ENCODE peak calls at places on chromosomes 12 and 14, in nine cellular contexts. One of them, this sample, is unnamed.
A peak's percentile ranks its signal among the peaks of the same experiment; 100 is the strongest.

GRCh38 chr14:68596701-68597100 is 196.2 kb downstream of the ZFP36L1 start:
- DNase-seq in Peyer's patch: no peak
- DNase-seq in tibial artery: no peak
- DNase-seq in pancreas: peak; percentile 77
- DNase-seq in heart left ventricle: no peak
- DNase-seq in psoas muscle: peak; percentile 72
- DNase-seq in HL-60: no peak
- DNase-seq in adrenal gland: no peak
- DNase-seq in IMR-90: no peak
- DNase-seq in this sample: peak; percentile 48

GRCh38 chr12:29517265-29517664 is 19.8 kb upstream of the OVCH1 start:
- DNase-seq in HL-60: peak; percentile 72
- DNase-seq in adrenal gland: no peak
- DNase-seq in IMR-90: no peak
- DNase-seq in heart left ventricle: no peak
- DNase-seq in Peyer's patch: peak; percentile 50
- DNase-seq in tibial artery: no peak
- DNase-seq in pancreas: peak; percentile 40
- DNase-seq in psoas muscle: no peak
- DNase-seq in this sample: no peak

GRCh38 chr14:49999826-50000214 is 106.9 kb downstream of the ARF6 start:
- DNase-seq in Peyer's patch: no peak
- DNase-seq in IMR-90: no peak
- DNase-seq in HL-60: no peak
- DNase-seq in tibial artery: no peak
- DNase-seq in pancreas: no peak
- DNase-seq in psoas muscle: no peak
- DNase-seq in heart left ventricle: no peak
- DNase-seq in adrenal gland: no peak
- DNase-seq in this sample: no peak

GRCh38 chr12:103964805-103965204 is 867 bp upstream of the TDG start:
- DNase-seq in IMR-90: no peak
- DNase-seq in tibial artery: no peak
- DNase-seq in psoas muscle: no peak
- DNase-seq in HL-60: no peak
- DNase-seq in adrenal gland: no peak
- DNase-seq in Peyer's patch: no peak
- DNase-seq in heart left ventricle: no peak
- DNase-seq in pancreas: no peak
- DNase-seq in this sample: no peak

GRCh38 chr14:22536853-22537338 is 52.1 kb downstream of the DAD1 start:
- DNase-seq in HL-60: no peak
- DNase-seq in IMR-90: peak; percentile 98
- DNase-seq in adrenal gland: peak; percentile 82
- DNase-seq in Peyer's patch: no peak
- DNase-seq in psoas muscle: peak; percentile 57
- DNase-seq in tibial artery: peak; percentile 87
- DNase-seq in pancreas: peak; percentile 26
- DNase-seq in heart left ventricle: peak; percentile 57
- DNase-seq in this sample: peak; percentile 98

GRCh38 chr14:23864252-23864651 is 89.3 kb upstream of the DHRS4 start:
- DNase-seq in adrenal gland: no peak
- DNase-seq in pancreas: no peak
- DNase-seq in psoas muscle: no peak
- DNase-seq in IMR-90: no peak
- DNase-seq in HL-60: no peak
- DNase-seq in Peyer's patch: no peak
- DNase-seq in heart left ventricle: no peak
- DNase-seq in tibial artery: no peak
- DNase-seq in this sample: no peak

GRCh38 chr12:66964629-66965028 is 285.8 kb upstream of the GRIP1 start:
- DNase-seq in adrenal gland: no peak
- DNase-seq in pancreas: no peak
- DNase-seq in psoas muscle: no peak
- DNase-seq in IMR-90: no peak
- DNase-seq in Peyer's patch: no peak
- DNase-seq in tibial artery: no peak
- DNase-seq in heart left ventricle: no peak
- DNase-seq in HL-60: no peak
- DNase-seq in this sample: no peak

GRCh38 chr12:6871052-6871957 is 1.8 kb downstream of the SPSB2 start:
- DNase-seq in adrenal gland: peak; percentile 34
- DNase-seq in heart left ventricle: no peak
- DNase-seq in HL-60: peak; percentile 54
- DNase-seq in psoas muscle: no peak
- DNase-seq in Peyer's patch: peak; percentile 86
- DNase-seq in IMR-90: no peak
- DNase-seq in pancreas: no peak
- DNase-seq in tibial artery: no peak
- DNase-seq in this sample: peak; percentile 81

GRCh38 chr12:19031032-19031431 is 98.5 kb upstream of the PLEKHA5 start:
- DNase-seq in pancreas: no peak
- DNase-seq in Peyer's patch: no peak
- DNase-seq in heart left ventricle: no peak
- DNase-seq in HL-60: no peak
- DNase-seq in adrenal gland: no peak
- DNase-seq in psoas muscle: no peak
- DNase-seq in tibial artery: no peak
- DNase-seq in IMR-90: peak; percentile 85
- DNase-seq in this sample: no peak

GRCh38 chr12:49969027-49969426 is 3.7 kb upstream of the AQP6 start:
- DNase-seq in IMR-90: no peak
- DNase-seq in Peyer's patch: no peak
- DNase-seq in tibial artery: no peak
- DNase-seq in pancreas: no peak
- DNase-seq in HL-60: no peak
- DNase-seq in adrenal gland: no peak
- DNase-seq in psoas muscle: no peak
- DNase-seq in heart left ventricle: no peak
- DNase-seq in this sample: no peak
- H3K27me3 ChIP-seq in IMR-90: peaks cover 74% of the 10 kb centered on the region
- H3K27me3 ChIP-seq in Peyer's patch: no peaks in the 10 kb centered on the region
- H3K27me3 ChIP-seq in tibial artery: peaks cover 55% of the 10 kb centered on the region
- H3K27me3 ChIP-seq in pancreas: no peaks in the 10 kb centered on the region
- H3K27me3 ChIP-seq in HL-60: peaks cover 3% of the 10 kb centered on the region
- H3K27me3 ChIP-seq in adrenal gland: peaks cover 3% of the 10 kb centered on the region
- H3K27me3 ChIP-seq in psoas muscle: no peaks in the 10 kb centered on the region
- H3K27me3 ChIP-seq in heart left ventricle: peaks cover 31% of the 10 kb centered on the region
- H3K27me3 ChIP-seq in this sample: no peaks in the 10 kb centered on the region

GRCh38 chr14:32536175-32536574 is 207.1 kb downstream of the AKAP6 start:
- DNase-seq in pancreas: no peak
- DNase-seq in tibial artery: no peak
- DNase-seq in IMR-90: no peak
- DNase-seq in psoas muscle: no peak
- DNase-seq in Peyer's patch: no peak
- DNase-seq in heart left ventricle: peak; percentile 22
- DNase-seq in HL-60: no peak
- DNase-seq in adrenal gland: no peak
- DNase-seq in this sample: no peak
- TF ChIP-seq CTCF in pancreas: no peak
- TF ChIP-seq CTCF in tibial artery: no peak
- TF ChIP-seq CTCF in IMR-90: no peak
- TF ChIP-seq CTCF in psoas muscle: no peak
- TF ChIP-seq CTCF in Peyer's patch: no peak
- TF ChIP-seq CTCF in heart left ventricle: no peak
- TF ChIP-seq CTCF in HL-60: no peak
- TF ChIP-seq CTCF in adrenal gland: no peak
- TF ChIP-seq CTCF in this sample: no peak

GRCh38 chr14:92323031-92323915 is at the start of gene SLC24A4:
- DNase-seq in adrenal gland: no peak
- DNase-seq in Peyer's patch: no peak
- DNase-seq in tibial artery: no peak
- DNase-seq in IMR-90: no peak
- DNase-seq in pancreas: no peak
- DNase-seq in heart left ventricle: no peak
- DNase-seq in HL-60: peak; percentile 5
- DNase-seq in psoas muscle: peak; percentile 18
- DNase-seq in this sample: no peak
- H3K27me3 ChIP-seq in adrenal gland: peaks cover 47% of the 10 kb centered on the region
- H3K27me3 ChIP-seq in Peyer's patch: no peaks in the 10 kb centered on the region
- H3K27me3 ChIP-seq in tibial artery: peaks cover 27% of the 10 kb centered on the region
- H3K27me3 ChIP-seq in IMR-90: peaks cover 80% of the 10 kb centered on the region
- H3K27me3 ChIP-seq in pancreas: no peaks in the 10 kb centered on the region
- H3K27me3 ChIP-seq in heart left ventricle: peaks cover 60% of the 10 kb centered on the region
- H3K27me3 ChIP-seq in HL-60: peaks cover 39% of the 10 kb centered on the region
- H3K27me3 ChIP-seq in psoas muscle: no peaks in the 10 kb centered on the region
- H3K27me3 ChIP-seq in this sample: peaks cover 65% of the 10 kb centered on the region

DNA sequence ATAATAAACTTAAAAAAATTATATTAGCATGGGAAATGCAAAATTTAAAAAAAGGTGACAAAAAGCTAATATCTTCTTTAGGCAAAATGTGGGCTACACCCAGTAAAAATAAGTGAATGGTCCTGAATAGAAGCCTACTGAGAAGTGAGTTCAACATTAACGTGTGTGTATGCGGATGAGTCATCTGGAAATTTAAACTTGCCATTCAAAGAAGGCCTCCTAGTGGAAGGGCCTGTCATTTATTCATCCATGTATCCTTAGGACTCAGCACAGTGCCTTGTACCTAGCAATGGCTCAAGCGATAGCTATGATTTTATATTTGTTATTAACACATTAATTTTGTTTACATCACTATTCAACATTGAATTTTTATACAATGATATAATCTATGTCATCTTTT is 226.2 kb downstream of the NUBPL start:
- DNase-seq in adrenal gland: no peak
- DNase-seq in psoas muscle: no peak
- DNase-seq in pancreas: no peak
- DNase-seq in HL-60: no peak
- DNase-seq in heart left ventricle: no peak
- DNase-seq in IMR-90: peak; percentile 11
- DNase-seq in tibial artery: no peak
- DNase-seq in Peyer's patch: no peak
- DNase-seq in this sample: no peak
- TF ChIP-seq CTCF in adrenal gland: no peak
- TF ChIP-seq CTCF in psoas muscle: peak; percentile 10
- TF ChIP-seq CTCF in pancreas: no peak
- TF ChIP-seq CTCF in HL-60: no peak
- TF ChIP-seq CTCF in heart left ventricle: no peak
- TF ChIP-seq CTCF in IMR-90: no peak
- TF ChIP-seq CTCF in tibial artery: no peak
- TF ChIP-seq CTCF in Peyer's patch: peak; percentile 54
- TF ChIP-seq CTCF in this sample: no peak

DNA sequence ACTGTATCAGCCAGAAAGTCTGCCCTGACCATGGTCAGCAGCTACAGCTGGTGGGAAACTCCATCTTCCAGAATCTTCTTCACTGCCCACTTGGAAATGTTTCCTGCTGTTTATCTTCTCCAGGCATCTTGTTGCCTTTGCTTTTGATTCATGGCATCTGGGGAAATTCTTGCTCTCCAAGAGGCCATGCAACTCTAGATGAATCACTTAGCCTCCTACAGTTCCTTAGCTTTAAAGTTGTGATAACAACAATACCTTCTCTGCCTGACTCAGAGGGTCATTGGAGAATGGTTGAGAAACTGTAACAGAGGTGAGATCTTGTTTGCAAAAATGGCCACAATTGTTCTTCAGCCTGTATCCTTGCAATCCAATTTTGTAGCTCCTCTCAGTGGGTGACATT is 121.0 kb upstream of the VRK1 start:
- DNase-seq in pancreas: no peak
- DNase-seq in tibial artery: no peak
- DNase-seq in adrenal gland: no peak
- DNase-seq in heart left ventricle: no peak
- DNase-seq in IMR-90: peak; percentile 7
- DNase-seq in HL-60: no peak
- DNase-seq in psoas muscle: no peak
- DNase-seq in Peyer's patch: no peak
- DNase-seq in this sample: no peak
- H3K27me3 ChIP-seq in pancreas: no peaks in the 10 kb centered on the region
- H3K27me3 ChIP-seq in tibial artery: peaks cover 2% of the 10 kb centered on the region
- H3K27me3 ChIP-seq in adrenal gland: no peaks in the 10 kb centered on the region
- H3K27me3 ChIP-seq in heart left ventricle: peaks cover 5% of the 10 kb centered on the region
- H3K27me3 ChIP-seq in IMR-90: no peaks in the 10 kb centered on the region
- H3K27me3 ChIP-seq in HL-60: no peaks in the 10 kb centered on the region
- H3K27me3 ChIP-seq in psoas muscle: no peaks in the 10 kb centered on the region
- H3K27me3 ChIP-seq in Peyer's patch: no peaks in the 10 kb centered on the region
- H3K27me3 ChIP-seq in this sample: peaks cover 5% of the 10 kb centered on the region

DNA sequence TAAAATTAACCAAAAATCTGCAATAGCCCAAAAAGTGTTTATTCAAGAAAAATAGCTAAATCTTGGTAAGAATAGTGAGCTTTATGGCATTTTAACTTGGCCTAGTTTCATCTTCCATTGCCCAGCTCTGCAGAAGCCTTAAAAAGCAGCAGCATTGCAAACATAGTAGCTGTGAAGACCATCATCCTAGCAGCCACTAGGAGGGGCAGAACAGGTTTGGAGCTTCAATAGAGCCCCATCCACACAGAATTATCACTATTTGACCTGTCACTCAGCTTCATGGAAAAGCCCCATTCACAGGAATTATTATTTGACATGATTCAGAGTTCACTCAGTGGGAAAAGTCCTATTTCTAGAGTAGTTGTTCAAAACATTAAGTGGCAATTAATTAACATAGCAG is 7.3 kb downstream of the CLEC14A start:
- DNase-seq in tibial artery: no peak
- DNase-seq in HL-60: no peak
- DNase-seq in psoas muscle: no peak
- DNase-seq in Peyer's patch: no peak
- DNase-seq in heart left ventricle: no peak
- DNase-seq in pancreas: no peak
- DNase-seq in IMR-90: no peak
- DNase-seq in adrenal gland: no peak
- DNase-seq in this sample: no peak
- TF ChIP-seq CTCF in tibial artery: no peak
- TF ChIP-seq CTCF in HL-60: no peak
- TF ChIP-seq CTCF in psoas muscle: no peak
- TF ChIP-seq CTCF in Peyer's patch: no peak
- TF ChIP-seq CTCF in heart left ventricle: no peak
- TF ChIP-seq CTCF in pancreas: no peak
- TF ChIP-seq CTCF in IMR-90: peak; percentile 6
- TF ChIP-seq CTCF in adrenal gland: no peak
- TF ChIP-seq CTCF in this sample: peak; percentile 33

GRCh38 chr12:54025507-54026393 is 2.5 kb upstream of the HOXC6 start:
- DNase-seq in psoas muscle: no peak
- DNase-seq in HL-60: no peak
- DNase-seq in heart left ventricle: no peak
- DNase-seq in Peyer's patch: no peak
- DNase-seq in IMR-90: no peak
- DNase-seq in adrenal gland: no peak
- DNase-seq in tibial artery: no peak
- DNase-seq in pancreas: no peak
- DNase-seq in this sample: no peak

GRCh38 chr12:54021432-54022013 is 6.7 kb upstream of the HOXC6 start:
- DNase-seq in IMR-90: no peak
- DNase-seq in heart left ventricle: no peak
- DNase-seq in Peyer's patch: no peak
- DNase-seq in tibial artery: no peak
- DNase-seq in pancreas: no peak
- DNase-seq in psoas muscle: peak; percentile 57
- DNase-seq in HL-60: no peak
- DNase-seq in adrenal gland: no peak
- DNase-seq in this sample: no peak

GRCh38 chr12:54024581-54024980 is 3.7 kb upstream of the HOXC6 start:
- DNase-seq in IMR-90: no peak
- DNase-seq in pancreas: no peak
- DNase-seq in adrenal gland: no peak
- DNase-seq in HL-60: no peak
- DNase-seq in tibial artery: no peak
- DNase-seq in psoas muscle: no peak
- DNase-seq in Peyer's patch: no peak
- DNase-seq in heart left ventricle: no peak
- DNase-seq in this sample: no peak

GRCh38 chr12:54022960-54023884 is 5.0 kb upstream of the HOXC6 start:
- DNase-seq in Peyer's patch: no peak
- DNase-seq in pancreas: no peak
- DNase-seq in IMR-90: no peak
- DNase-seq in HL-60: no peak
- DNase-seq in tibial artery: no peak
- DNase-seq in psoas muscle: no peak
- DNase-seq in heart left ventricle: no peak
- DNase-seq in adrenal gland: no peak
- DNase-seq in this sample: no peak

GRCh38 chr12:54024127-54024526 is 4.1 kb upstream of the HOXC6 start:
- DNase-seq in Peyer's patch: peak; percentile 43
- DNase-seq in HL-60: no peak
- DNase-seq in pancreas: no peak
- DNase-seq in psoas muscle: no peak
- DNase-seq in IMR-90: no peak
- DNase-seq in adrenal gland: no peak
- DNase-seq in heart left ventricle: no peak
- DNase-seq in tibial artery: no peak
- DNase-seq in this sample: no peak
- H3K27me3 ChIP-seq in Peyer's patch: no peaks in the 10 kb centered on the region
- H3K27me3 ChIP-seq in HL-60: peaks cover 19% of the 10 kb centered on the region
- H3K27me3 ChIP-seq in pancreas: no peaks in the 10 kb centered on the region
- H3K27me3 ChIP-seq in psoas muscle: no peaks in the 10 kb centered on the region
- H3K27me3 ChIP-seq in IMR-90: peaks cover 87% of the 10 kb centered on the region
- H3K27me3 ChIP-seq in adrenal gland: no peaks in the 10 kb centered on the region
- H3K27me3 ChIP-seq in heart left ventricle: peaks cover 100% of the 10 kb centered on the region
- H3K27me3 ChIP-seq in tibial artery: no peaks in the 10 kb centered on the region
- H3K27me3 ChIP-seq in this sample: peaks cover 86% of the 10 kb centered on the region